ENCODE peak calls at places on chromosomes 13 and 19, in five cellular contexts. Y is H1, V is HCT116, M is K562, N is GM12878. O is an unnamed sample.

GRCh38 chr13:50167224-50167947 is 152.1 kb downstream of the KCNRG start:
- DNase-seq in N (no peak), M (no peak), V (no peak), Y (no peak), O (no peak)

GRCh38 chr13:107881362-107881761 is 334.0 kb downstream of the LIG4 start:
- DNase-seq in N (no peak), Y (no peak), V (no peak), M (no peak), O (no peak)

GRCh38 chr13:71801781-71802180 is 65.2 kb downstream of the DACH1 start:
- DNase-seq in Y (no peak), N (no peak), M (no peak), V (no peak), O (no peak)

GRCh38 chr13:43009506-43009905 is 13.9 kb upstream of the DNAJC15 start:
- DNase-seq in N (no peak), Y (no peak), V (no peak), M (no peak), O (no peak)

GRCh38 chr13:106155411-106155810 is 380.1 kb downstream of the EFNB2 start:
- DNase-seq in Y (no peak), N (no peak), M (no peak), V (no peak), O (no peak)

GRCh38 chr19:6708346-6708745 is 12.1 kb downstream of the C3 start:
- DNase-seq in Y (no peak), V (no peak), M (no peak), N (no peak), O (no peak)

GRCh38 chr19:49327878-49328544 is 3.0 kb upstream of the SLC6A16 start:
- DNase-seq in V (peak), M (peak), N (no peak), Y (no peak), O (peak)

GRCh38 chr13:32318072-32318471 is 2.8 kb downstream of the BRCA2 start:
- DNase-seq in N (no peak), Y (no peak), M (no peak), V (no peak), O (no peak)

GRCh38 chr13:41678320-41678719 is 221.0 kb downstream of the RGCC start:
- DNase-seq in M (no peak), Y (no peak), V (no peak), N (no peak), O (no peak)

GRCh38 chr19:2288010-2288742 is 6.2 kb upstream of the PEAK3 start:
- DNase-seq in Y (no peak), N (no peak), V (no peak), M (no peak), O (no peak)

GRCh38 chr13:33934936-33935510 is 117.1 kb downstream of the RFC3 start:
- DNase-seq in V (no peak), Y (no peak), N (no peak), M (no peak), O (no peak)

GRCh38 chr19:37981785-37982475 is 74.9 kb downstream of the SIPA1L3 start:
- DNase-seq in M (no peak), V (no peak), N (no peak), Y (no peak), O (no peak)

GRCh38 chr13:81686877-81687276 is 1346.0 kb upstream of the SPRY2 start:
- DNase-seq in M (no peak), V (no peak), Y (no peak), N (no peak), O (no peak)

GRCh38 chr13:60654405-60654804 is 257.4 kb downstream of the TDRD3 start:
- DNase-seq in M (no peak), N (no peak), V (no peak), Y (no peak), O (peak)

GRCh38 chr19:34350161-34350561 is 14.8 kb upstream of the GPI start:
- DNase-seq in Y (no peak), M (no peak), V (no peak), N (no peak), O (no peak)

GRCh38 chr13:51255556-51255955 is 33.4 kb downstream of the FAM124A start:
- DNase-seq in Y (no peak), V (no peak), N (no peak), M (no peak), O (no peak)

GRCh38 chr13:86900906-86901305 is 770.3 kb upstream of the SLITRK5 start:
- DNase-seq in V (no peak), M (no peak), Y (no peak), N (no peak), O (no peak)

GRCh38 chr13:24618219-24618955 is 61.8 kb upstream of the ATP12A start:
- DNase-seq in V (no peak), Y (no peak), M (no peak), N (peak), O (no peak)

GRCh38 chr13:100149389-100149788 is 60.5 kb downstream of the PCCA start:
- DNase-seq in Y (no peak), V (no peak), M (no peak), N (no peak), O (no peak)

GRCh38 chr13:34751044-34751443 is 191.0 kb upstream of the NBEA start:
- DNase-seq in N (no peak), Y (no peak), V (no peak), M (no peak), O (no peak)

GRCh38 chr19:45506246-45506990 is 861 bp upstream of the VASP start:
- DNase-seq in Y (no peak), M (peak), N (peak), V (peak), O (peak)

DNA sequence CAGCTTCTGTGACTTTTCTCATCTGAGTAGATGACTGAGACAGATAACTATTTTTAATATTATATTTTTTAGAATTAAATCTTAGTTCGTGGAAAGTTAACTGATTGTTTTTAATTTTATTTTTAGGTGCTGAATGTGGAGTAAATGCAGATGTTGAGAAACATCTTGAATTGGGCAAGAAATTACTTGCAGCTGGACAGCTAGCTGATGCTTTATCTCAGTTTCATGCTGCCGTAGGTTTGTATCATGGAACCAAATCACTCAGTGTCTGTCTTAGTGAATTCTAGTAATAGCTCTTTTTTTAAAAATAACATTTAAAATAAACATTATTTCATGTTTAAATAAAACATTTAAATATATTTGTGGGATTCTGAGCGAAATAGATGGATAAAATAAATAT is 32.2 kb downstream of the DNAJC3 start:
- DNase-seq in Y (no peak), M (no peak), N (no peak), V (no peak), O (no peak)
- TF ChIP-seq JUND in Y (no peak), M (no peak), N (no peak), V (no peak), O (no peak)

GRCh38 chr13:78881746-78882145 is 222.8 kb upstream of the OBI1 start:
- DNase-seq in M (no peak), Y (no peak), N (no peak), V (no peak), O (no peak)

GRCh38 chr13:78876915-78877549 is 218.1 kb upstream of the OBI1 start:
- DNase-seq in N (no peak), M (no peak), Y (no peak), V (no peak), O (no peak)

GRCh38 chr13:78875792-78876580 is 217.0 kb upstream of the OBI1 start:
- DNase-seq in V (no peak), N (no peak), M (no peak), Y (peak), O (no peak)

DNA sequence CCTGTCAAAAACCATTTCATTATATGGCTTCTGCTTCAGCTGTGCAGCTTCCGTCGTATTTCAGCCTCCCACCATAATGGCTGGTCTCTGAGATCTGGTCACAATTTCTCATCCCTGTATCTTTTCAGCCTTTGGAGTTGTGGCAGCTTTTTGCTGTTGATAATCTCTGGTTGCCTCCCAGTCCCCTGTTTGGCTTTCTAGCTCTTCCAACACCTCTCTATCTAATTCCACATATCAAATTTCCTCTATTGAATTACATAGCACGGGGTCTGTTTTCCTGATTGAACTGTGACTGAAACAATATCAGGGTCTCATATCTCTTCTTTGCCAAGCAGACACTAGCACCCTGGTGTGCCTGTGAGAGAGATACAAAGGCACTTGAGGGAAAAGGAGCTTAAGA is 222.1 kb upstream of the OBI1 start:
- DNase-seq in V (no peak), Y (no peak), M (no peak), N (no peak), O (no peak)
- TF ChIP-seq SP1 in V (no peak), Y (no peak), M (no peak), N (no peak), O (no peak)

DNA sequence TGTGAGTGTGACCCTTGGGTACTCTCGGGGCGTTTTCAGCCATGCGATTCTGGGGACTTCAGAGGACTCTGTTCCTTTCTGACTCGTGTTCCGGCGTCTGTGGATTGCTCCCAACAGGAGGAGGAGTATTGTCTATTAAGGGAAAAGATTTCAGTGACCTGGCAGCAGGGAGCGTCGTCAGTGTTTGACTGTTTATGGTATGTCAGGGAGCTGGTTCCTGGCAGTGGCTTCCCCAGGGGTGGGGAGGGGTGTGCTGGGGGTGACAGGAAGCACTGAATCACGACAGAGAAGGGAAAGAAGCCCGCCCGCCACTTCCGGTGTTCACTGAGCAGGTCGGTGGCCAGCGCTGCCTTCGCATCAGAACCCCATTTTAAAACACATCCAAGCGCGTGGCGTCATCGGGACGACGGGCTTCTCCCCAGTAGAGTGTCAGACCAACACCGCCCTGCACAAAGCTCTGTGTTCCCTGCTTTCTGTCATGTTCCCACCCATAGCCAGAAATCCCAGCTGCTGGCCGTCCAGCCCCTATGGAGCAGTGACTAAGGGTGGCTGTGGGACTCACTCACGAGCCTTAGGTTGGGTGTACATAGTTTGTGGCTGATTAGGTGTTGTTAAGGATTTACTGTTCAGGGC is 33.8 kb downstream of the COL4A2 start:
- DNase-seq in V (no peak), M (no peak), N (no peak), Y (no peak), O (no peak)
- TF ChIP-seq POLR2AphosphoS5 in V (no peak), M (no peak), N (no peak), Y (no peak), O (no peak)

DNA sequence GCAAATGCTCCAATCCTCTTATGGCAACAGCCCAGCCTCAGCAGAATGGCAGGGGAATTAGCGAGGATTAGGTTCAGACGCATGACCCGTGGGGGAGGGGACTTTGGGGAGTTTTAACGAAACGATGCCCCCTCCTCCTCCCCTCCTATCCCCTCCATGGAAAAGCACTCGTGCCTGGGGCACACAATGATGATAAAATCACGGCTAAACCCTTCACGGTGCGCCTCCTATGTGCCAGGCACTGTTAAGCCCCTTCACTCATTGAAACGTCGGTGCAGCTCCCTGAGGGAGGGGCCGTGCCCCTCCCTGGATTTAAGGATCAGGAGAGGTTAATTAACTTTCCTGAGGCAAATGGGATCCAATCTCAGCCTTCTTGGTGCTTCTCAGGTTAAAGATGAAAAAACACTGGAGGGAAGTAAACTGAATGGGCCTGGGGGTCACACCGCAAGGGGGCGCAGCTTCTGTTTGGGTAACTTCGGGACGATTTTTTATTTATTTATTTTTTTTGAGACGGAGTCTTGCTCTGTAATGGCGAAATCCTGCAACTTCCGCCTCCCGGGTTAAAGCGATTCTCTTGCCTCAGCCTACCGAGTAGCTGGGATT is 10.1 kb upstream of the TPRX2 start:
- DNase-seq in N (no peak), Y (peak), M (peak), V (peak), O (peak)
- TF ChIP-seq JUND in N (no peak), Y (no peak), M (peak), V (no peak), O (no peak)

DNA sequence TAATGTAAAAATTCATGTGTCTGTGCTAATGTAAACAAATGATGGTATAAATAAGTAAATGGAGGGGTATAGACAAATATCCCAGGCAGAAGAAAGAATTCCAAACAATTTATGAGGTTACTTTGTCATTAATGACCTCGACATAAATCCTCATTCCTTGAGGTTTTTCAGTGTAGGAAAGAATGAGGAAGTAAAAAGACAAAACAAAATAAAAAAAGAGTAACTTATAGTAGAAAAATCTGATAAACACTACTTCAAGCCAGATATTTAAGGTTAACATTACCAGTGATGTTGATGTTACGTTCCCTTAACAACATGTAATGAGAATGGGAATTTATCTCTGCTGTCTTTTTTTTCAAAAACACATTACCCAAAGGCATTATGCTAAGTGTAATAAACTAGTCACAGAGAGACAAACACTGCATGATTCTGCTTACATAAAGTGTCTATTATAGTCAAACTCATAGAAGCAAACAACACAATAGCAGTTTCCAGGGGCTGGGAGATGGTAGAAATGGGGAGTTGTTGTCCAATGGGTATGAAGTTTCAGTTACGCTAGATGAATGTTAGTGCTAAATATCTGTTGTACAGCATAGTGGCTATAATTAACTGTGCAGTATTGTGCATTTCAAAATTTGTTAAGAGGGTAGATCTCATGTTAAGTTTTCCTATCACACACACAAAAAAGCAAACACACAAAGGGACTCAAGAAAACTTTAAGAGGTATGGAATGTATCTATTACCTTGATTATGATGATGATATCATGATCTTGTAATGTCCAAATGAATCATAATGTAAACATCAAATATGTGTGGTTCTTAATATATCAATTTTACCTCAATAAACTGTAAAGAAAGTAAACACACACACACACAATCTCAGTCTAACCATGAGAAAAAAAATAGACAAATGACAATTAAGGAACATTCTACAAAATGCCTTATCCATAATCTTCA is 934.9 kb downstream of the SLITRK1 start:
- DNase-seq in N (no peak), Y (no peak), M (no peak), V (no peak), O (no peak)
- TF ChIP-seq SP1 in N (no peak), Y (no peak), M (no peak), V (no peak), O (no peak)

GRCh38 chr13:58247080-58247479 is 615.5 kb downstream of the PCDH17 start:
- DNase-seq in M (no peak), V (no peak), Y (no peak), N (no peak), O (no peak)
- TF ChIP-seq POLR2AphosphoS5 in M (no peak), V (no peak), Y (no peak), N (no peak), O (no peak)

DNA sequence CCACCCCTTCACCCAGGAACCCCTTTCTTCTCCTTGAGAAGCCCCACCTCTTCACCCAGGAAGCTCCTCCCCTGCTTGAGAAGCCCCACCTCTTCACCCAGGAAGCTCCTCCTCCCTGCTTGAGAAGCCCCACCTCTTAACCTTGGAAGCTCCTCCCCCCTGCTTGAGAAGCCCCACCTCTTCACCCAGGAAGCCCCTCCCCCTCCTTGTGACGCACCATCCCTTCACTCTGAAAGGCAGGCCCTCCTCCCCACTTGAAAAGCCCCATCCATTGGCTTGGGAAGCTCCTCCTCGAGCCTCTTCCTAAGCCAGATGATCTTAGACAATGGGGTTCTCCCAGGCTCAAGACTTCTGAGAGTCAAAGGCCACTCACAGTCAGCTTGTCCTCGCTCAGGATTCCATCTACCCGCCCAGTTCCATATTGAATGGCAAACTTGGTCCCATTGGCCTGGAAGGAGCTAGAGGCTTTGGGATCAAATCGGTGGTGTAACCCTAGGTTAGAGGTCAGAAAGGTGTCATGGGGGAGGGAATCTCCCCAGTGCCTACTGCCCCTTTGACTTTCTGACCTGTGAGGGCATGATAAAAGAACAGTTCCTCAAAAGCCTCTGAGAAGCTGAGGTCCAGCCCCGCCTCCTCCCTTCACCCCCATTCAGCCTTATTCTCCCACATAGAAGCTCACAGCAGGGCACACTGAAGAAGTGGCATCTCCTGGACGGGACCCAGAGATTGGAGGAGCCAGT is 4.0 kb downstream of the NAPSA start:
- DNase-seq in M (peak), V (peak), Y (no peak), N (no peak), O (no peak)
- TF ChIP-seq JUND in M (no peak), V (no peak), Y (no peak), N (no peak), O (no peak)

DNA sequence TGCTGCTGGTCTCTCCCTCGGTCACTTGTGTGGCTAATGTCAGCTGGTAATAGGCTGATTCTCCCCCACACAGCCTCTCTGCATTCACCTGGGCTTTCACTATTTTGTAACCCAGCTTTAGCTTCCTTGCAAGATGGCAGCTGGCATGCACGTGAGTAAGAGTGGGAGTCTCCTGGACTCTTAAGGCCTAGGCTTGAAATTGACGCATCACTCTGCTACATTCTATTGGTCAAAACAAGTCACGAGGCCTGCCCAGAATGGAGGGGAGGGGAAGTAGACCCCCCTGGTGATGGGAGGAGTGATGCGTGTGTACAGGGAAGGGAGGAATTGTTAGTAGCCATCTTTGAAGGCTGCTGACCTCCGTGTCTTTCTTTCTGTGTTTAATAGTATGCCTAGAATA is 24.9 kb upstream of the PNMA8B start:
- DNase-seq in M (peak), Y (no peak), V (no peak), N (no peak), O (no peak)
- TF ChIP-seq SP1 in M (no peak), Y (no peak), V (no peak), N (no peak), O (no peak)

GRCh38 chr13:113153810-113154748 is 4.4 kb upstream of the PROZ start:
- DNase-seq in N (peak), V (peak), M (peak), Y (no peak), O (peak)
- TF ChIP-seq POLR2AphosphoS5 in N (no peak), V (peak), M (peak), Y (no peak), O (peak)

DNA sequence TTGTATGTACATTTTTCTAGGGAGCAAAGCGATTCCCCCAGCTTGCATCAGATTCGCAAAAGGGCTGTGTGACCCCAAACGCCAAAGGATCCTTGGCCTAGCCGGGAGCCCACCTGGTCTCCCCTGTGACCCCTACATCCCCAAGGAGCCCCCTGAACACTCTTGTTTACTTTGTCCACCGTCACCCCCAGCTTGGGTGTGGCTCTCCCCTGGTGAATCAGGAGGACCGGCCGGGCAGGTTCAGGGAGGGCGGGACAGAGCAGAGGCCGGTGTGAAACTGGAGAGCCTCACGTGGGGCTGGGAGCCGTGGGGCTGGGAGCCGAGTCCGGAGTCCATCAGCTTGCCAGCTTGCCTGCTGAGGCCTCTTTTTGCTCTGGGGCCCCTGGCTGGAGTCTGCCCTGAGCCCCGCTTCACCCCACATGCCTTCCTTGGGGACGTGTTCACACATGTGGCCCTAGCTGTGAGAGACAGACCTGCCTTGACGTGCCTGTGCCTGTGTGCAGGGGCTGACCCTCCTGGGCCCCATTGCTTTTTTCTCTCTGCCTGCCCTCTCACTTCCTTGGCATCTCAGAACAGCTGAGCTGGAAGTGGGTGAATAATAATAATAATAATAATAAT is 2.0 kb downstream of the ITPKC start:
- DNase-seq in V (peak), Y (no peak), M (peak), N (peak), O (peak)
- TF ChIP-seq JUND in V (no peak), Y (no peak), M (peak), N (no peak), O (no peak)

O was measured in HepG2.